ENCODE peak calls at places on chromosomes 4 and X, in nine cellular contexts. One of them, this sample, is unnamed.

GRCh38 chr4:38804654-38805295 is at the start of gene TLR1:
- DNase-seq in suprapubic skin: no peak
- DNase-seq in uterus: no peak
- DNase-seq in adrenal gland: no peak
- DNase-seq in ovary: no peak
- DNase-seq in HepG2: peak; percentile 25
- DNase-seq in IMR-90: peak; percentile 64
- DNase-seq in tibial nerve: no peak
- DNase-seq in endothelial cell of umbilical vein: peak; percentile 89
- DNase-seq in this sample: no peak

GRCh38 chrX:15301924-15302323 is 13.5 kb downstream of the ASB11 start:
- DNase-seq in suprapubic skin: no peak
- DNase-seq in uterus: no peak
- DNase-seq in adrenal gland: peak; percentile 63
- DNase-seq in ovary: no peak
- DNase-seq in HepG2: no peak
- DNase-seq in IMR-90: peak; percentile 41
- DNase-seq in tibial nerve: peak; percentile 62
- DNase-seq in endothelial cell of umbilical vein: no peak
- DNase-seq in this sample: peak; percentile 90

GRCh38 chr4:125041372-125041930 is 273.3 kb upstream of the FAT4 start:
- DNase-seq in suprapubic skin: no peak
- DNase-seq in uterus: no peak
- DNase-seq in adrenal gland: no peak
- DNase-seq in ovary: no peak
- DNase-seq in HepG2: no peak
- DNase-seq in IMR-90: no peak
- DNase-seq in tibial nerve: no peak
- DNase-seq in endothelial cell of umbilical vein: peak; percentile 32
- DNase-seq in this sample: no peak

GRCh38 chr4:53618321-53618720 is 27.0 kb upstream of the LNX1 start:
- DNase-seq in suprapubic skin: no peak
- DNase-seq in uterus: no peak
- DNase-seq in adrenal gland: no peak
- DNase-seq in ovary: no peak
- DNase-seq in HepG2: no peak
- DNase-seq in IMR-90: no peak
- DNase-seq in tibial nerve: no peak
- DNase-seq in endothelial cell of umbilical vein: peak; percentile 78
- DNase-seq in this sample: no peak

GRCh38 chrX:152893631-152894610 is 3.9 kb upstream of the ZNF185 start:
- DNase-seq in suprapubic skin: no peak
- DNase-seq in uterus: no peak
- DNase-seq in adrenal gland: no peak
- DNase-seq in ovary: no peak
- DNase-seq in HepG2: no peak
- DNase-seq in IMR-90: no peak
- DNase-seq in tibial nerve: no peak
- DNase-seq in endothelial cell of umbilical vein: no peak
- DNase-seq in this sample: no peak

GRCh38 chr4:95839891-95840290 is at the start of gene PDHA2:
- DNase-seq in suprapubic skin: no peak
- DNase-seq in uterus: no peak
- DNase-seq in adrenal gland: no peak
- DNase-seq in ovary: peak; percentile 9
- DNase-seq in HepG2: no peak
- DNase-seq in IMR-90: no peak
- DNase-seq in tibial nerve: no peak
- DNase-seq in endothelial cell of umbilical vein: no peak
- DNase-seq in this sample: no peak

GRCh38 chrX:2696698-2697215 is 5.7 kb downstream of the CD99 start:
- DNase-seq in suprapubic skin: no peak
- DNase-seq in uterus: no peak
- DNase-seq in adrenal gland: peak; percentile 19
- DNase-seq in ovary: no peak
- DNase-seq in HepG2: no peak
- DNase-seq in IMR-90: peak; percentile 90
- DNase-seq in tibial nerve: no peak
- DNase-seq in endothelial cell of umbilical vein: peak; percentile 96
- DNase-seq in this sample: no peak

GRCh38 chr4:113288257-113288656 is 238.8 kb downstream of the ANK2 start:
- DNase-seq in suprapubic skin: no peak
- DNase-seq in uterus: no peak
- DNase-seq in adrenal gland: no peak
- DNase-seq in ovary: no peak
- DNase-seq in HepG2: no peak
- DNase-seq in IMR-90: no peak
- DNase-seq in tibial nerve: no peak
- DNase-seq in endothelial cell of umbilical vein: no peak
- DNase-seq in this sample: no peak

GRCh38 chr4:147059064-147059731 is 113.5 kb upstream of the TTC29 start:
- DNase-seq in suprapubic skin: no peak
- DNase-seq in uterus: no peak
- DNase-seq in adrenal gland: no peak
- DNase-seq in ovary: no peak
- DNase-seq in HepG2: no peak
- DNase-seq in IMR-90: no peak
- DNase-seq in tibial nerve: no peak
- DNase-seq in endothelial cell of umbilical vein: no peak
- DNase-seq in this sample: no peak

GRCh38 chr4:13567125-13567524 is 22.8 kb upstream of the NKX3-2 start:
- DNase-seq in suprapubic skin: no peak
- DNase-seq in uterus: no peak
- DNase-seq in adrenal gland: no peak
- DNase-seq in ovary: no peak
- DNase-seq in HepG2: no peak
- DNase-seq in IMR-90: no peak
- DNase-seq in tibial nerve: no peak
- DNase-seq in endothelial cell of umbilical vein: no peak
- DNase-seq in this sample: no peak

GRCh38 chr4:121108557-121108956 is 36.2 kb upstream of the NDNF start:
- DNase-seq in suprapubic skin: no peak
- DNase-seq in uterus: no peak
- DNase-seq in adrenal gland: no peak
- DNase-seq in ovary: no peak
- DNase-seq in HepG2: no peak
- DNase-seq in IMR-90: no peak
- DNase-seq in tibial nerve: no peak
- DNase-seq in endothelial cell of umbilical vein: no peak
- DNase-seq in this sample: no peak

GRCh38 chr4:102299302-102299701 is 46.0 kb downstream of the SLC39A8 start:
- DNase-seq in suprapubic skin: no peak
- DNase-seq in uterus: no peak
- DNase-seq in adrenal gland: no peak
- DNase-seq in ovary: no peak
- DNase-seq in HepG2: no peak
- DNase-seq in IMR-90: no peak
- DNase-seq in tibial nerve: no peak
- DNase-seq in endothelial cell of umbilical vein: no peak
- DNase-seq in this sample: no peak

GRCh38 chrX:134460005-134460860 is at the start of gene HPRT1:
- DNase-seq in suprapubic skin: peak; percentile 83
- DNase-seq in uterus: peak; percentile 78
- DNase-seq in adrenal gland: peak; percentile 84
- DNase-seq in ovary: peak; percentile 79
- DNase-seq in HepG2: peak; percentile 35
- DNase-seq in IMR-90: peak; percentile 66
- DNase-seq in tibial nerve: peak; percentile 51
- DNase-seq in endothelial cell of umbilical vein: peak; percentile 78
- DNase-seq in this sample: peak; percentile 93
- TF ChIP-seq POLR2A in suprapubic skin: no peak
- TF ChIP-seq POLR2A in uterus: peak; percentile 17
- TF ChIP-seq POLR2A in adrenal gland: peak; percentile 73
- TF ChIP-seq POLR2A in ovary: peak; percentile 61
- TF ChIP-seq POLR2A in HepG2: peak; percentile 56
- TF ChIP-seq POLR2A in IMR-90: no peak
- TF ChIP-seq POLR2A in tibial nerve: peak; percentile 28
- TF ChIP-seq POLR2A in endothelial cell of umbilical vein: peak; percentile 65
- TF ChIP-seq POLR2A in this sample: no peak

DNA sequence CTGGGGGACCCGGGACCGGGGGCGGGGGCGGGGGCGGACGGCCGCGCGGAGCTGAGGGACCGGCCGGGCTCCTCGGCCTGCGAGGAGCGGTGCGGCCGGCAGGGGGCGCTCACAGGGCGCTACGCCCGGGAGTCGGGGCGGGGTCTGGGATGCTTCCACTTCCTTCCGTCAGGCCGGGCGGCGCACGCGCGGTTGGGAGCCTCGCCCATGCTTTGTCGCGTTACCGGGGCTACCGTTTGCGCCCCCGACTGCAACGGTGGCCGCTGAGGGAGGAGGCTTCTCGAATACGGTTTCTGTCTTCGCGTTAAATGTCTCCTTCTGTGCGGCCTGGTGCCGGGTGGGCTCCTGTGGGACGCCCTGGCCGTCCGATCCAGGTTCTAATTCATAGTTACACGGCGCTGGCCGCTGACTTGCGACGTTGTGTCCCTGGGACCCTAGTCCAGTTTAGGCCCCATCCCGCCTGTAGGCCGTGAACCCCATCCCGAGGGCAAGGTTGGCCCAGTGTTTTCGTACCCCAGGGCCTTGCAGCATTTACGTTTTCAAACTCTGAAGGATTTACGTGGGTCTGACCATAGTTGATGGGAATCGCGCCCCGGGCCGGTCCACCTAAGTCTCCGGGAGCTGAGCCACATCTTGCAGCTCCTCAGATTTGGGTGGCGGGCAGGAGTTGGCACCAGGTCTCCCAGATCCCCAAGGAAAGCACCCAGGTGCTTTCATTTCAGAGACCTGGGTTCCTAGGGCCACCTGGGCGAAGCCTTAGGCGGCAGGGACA is 549 bp downstream of the MSL3 start:
- DNase-seq in suprapubic skin: peak; percentile 87
- DNase-seq in uterus: peak; percentile 83
- DNase-seq in adrenal gland: peak; percentile 87
- DNase-seq in ovary: peak; percentile 88
- DNase-seq in HepG2: peak; percentile 60
- DNase-seq in IMR-90: peak; percentile 73
- DNase-seq in tibial nerve: peak; percentile 69
- DNase-seq in endothelial cell of umbilical vein: peak; percentile 78
- DNase-seq in this sample: peak; percentile 71
- TF ChIP-seq POLR2A in suprapubic skin: no peak
- TF ChIP-seq POLR2A in uterus: no peak
- TF ChIP-seq POLR2A in adrenal gland: no peak
- TF ChIP-seq POLR2A in ovary: peak; percentile 38
- TF ChIP-seq POLR2A in HepG2: no peak
- TF ChIP-seq POLR2A in IMR-90: no peak
- TF ChIP-seq POLR2A in tibial nerve: no peak
- TF ChIP-seq POLR2A in endothelial cell of umbilical vein: no peak
- TF ChIP-seq POLR2A in this sample: no peak

DNA sequence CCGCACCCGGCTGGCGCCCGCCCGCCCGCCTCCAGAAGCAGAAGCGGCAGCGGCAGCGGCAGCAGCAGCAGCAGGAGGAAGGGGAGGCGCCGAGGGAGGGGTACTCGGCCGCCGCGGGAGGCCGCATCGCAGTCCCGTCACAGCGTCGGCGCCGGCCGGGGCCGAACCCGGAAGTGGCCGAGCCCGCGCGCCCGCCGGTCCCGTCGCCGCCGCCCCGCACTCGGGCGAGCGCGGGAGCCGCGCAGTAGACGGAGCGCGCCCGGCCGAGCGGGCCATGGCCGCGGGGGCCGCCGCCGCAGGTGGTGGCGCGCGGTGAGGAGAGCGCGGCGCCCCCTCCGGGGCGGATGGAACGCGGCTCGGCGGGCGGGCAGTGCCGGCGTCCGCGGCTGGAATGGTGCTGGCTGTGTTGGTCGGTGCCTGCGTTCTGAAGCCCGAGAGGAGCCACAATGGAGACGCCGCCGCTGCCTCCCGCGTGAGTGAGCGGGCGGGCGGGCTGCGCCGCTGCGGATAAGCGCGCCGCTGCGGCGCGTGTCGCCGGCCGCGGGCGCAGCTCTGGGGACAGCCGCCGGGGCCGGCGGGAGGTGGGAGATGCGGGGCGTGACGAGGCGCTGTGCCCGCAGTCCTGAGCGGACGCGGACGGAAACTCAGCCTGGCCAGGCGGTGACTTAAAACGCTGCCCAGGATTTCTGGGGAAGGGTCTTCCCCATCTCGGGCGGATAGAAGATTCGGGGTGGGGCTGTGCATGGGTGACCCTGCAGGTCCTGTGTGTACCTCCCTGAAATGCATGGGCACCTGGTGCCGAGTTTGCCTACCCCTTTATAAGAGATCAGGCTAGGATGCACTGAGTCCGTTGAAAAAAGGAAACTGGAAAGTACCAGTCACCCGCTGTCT is at the start of gene KLHL2:
- DNase-seq in suprapubic skin: peak; percentile 85
- DNase-seq in uterus: peak; percentile 71
- DNase-seq in adrenal gland: peak; percentile 88
- DNase-seq in ovary: peak; percentile 78
- DNase-seq in HepG2: peak; percentile 49
- DNase-seq in IMR-90: peak; percentile 74
- DNase-seq in tibial nerve: peak; percentile 43
- DNase-seq in endothelial cell of umbilical vein: peak; percentile 80
- DNase-seq in this sample: peak; percentile 93
- TF ChIP-seq POLR2A in suprapubic skin: peak; percentile 77
- TF ChIP-seq POLR2A in uterus: peak; percentile 56
- TF ChIP-seq POLR2A in adrenal gland: peak; percentile 84
- TF ChIP-seq POLR2A in ovary: no peak
- TF ChIP-seq POLR2A in HepG2: no peak
- TF ChIP-seq POLR2A in IMR-90: peak; percentile 53
- TF ChIP-seq POLR2A in tibial nerve: peak; percentile 60
- TF ChIP-seq POLR2A in endothelial cell of umbilical vein: peak; percentile 73
- TF ChIP-seq POLR2A in this sample: no peak

DNA sequence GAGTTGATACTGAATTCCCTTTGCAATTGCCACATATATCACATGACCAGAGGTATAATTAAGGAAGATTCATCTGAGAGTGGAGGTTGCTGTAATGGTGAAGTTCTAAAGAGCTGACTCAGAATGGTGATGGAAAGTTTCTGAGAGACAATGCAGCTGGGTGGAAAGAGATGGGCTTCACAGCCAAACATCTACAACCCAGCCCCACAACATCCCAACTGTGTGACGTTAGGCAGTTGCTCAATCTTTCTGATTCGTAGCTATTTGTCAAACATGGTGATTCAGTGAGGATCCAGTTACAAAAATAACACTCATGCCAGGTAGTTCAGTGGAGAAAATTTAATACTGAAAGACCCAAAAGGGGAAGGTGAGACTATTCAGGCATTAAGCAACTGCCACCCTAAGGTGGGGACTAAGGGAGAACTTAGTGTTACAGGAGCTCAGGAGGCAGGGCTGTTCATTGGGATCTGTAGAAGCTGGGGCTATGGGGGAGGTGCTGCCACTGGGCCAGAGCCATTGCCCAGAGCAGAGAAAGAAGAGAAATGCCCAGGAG is 6.9 kb upstream of the AFF1 start:
- DNase-seq in suprapubic skin: no peak
- DNase-seq in uterus: peak; percentile 74
- DNase-seq in adrenal gland: peak; percentile 88
- DNase-seq in ovary: no peak
- DNase-seq in HepG2: peak; percentile 87
- DNase-seq in IMR-90: peak; percentile 99
- DNase-seq in tibial nerve: peak; percentile 59
- DNase-seq in endothelial cell of umbilical vein: peak; percentile 43
- DNase-seq in this sample: peak; percentile 80
- TF ChIP-seq POLR2A in suprapubic skin: no peak
- TF ChIP-seq POLR2A in uterus: no peak
- TF ChIP-seq POLR2A in adrenal gland: no peak
- TF ChIP-seq POLR2A in ovary: no peak
- TF ChIP-seq POLR2A in HepG2: no peak
- TF ChIP-seq POLR2A in IMR-90: no peak
- TF ChIP-seq POLR2A in tibial nerve: no peak
- TF ChIP-seq POLR2A in endothelial cell of umbilical vein: no peak
- TF ChIP-seq POLR2A in this sample: no peak